ENCODE peak calls at places on chromosomes 6 and 20, in seven cellular contexts. One of them, this sample, is unnamed.

GRCh38 chr6:6713660-6714446 is 125.3 kb downstream of the LY86 start:
- DNase-seq in H9: no peak
- DNase-seq in ACHN: no peak
- DNase-seq in ELR: peak; percentile 60
- DNase-seq in activated naive CD4-positive, alpha-beta T cell: no peak
- DNase-seq in NCI-H1694 treated with DMSO at 0.1 percent for 48 hours: no peak
- DNase-seq in cardiac muscle cell: no peak
- DNase-seq in this sample: no peak

GRCh38 chr20:11978496-11978895 is 60.8 kb downstream of the BTBD3 start:
- DNase-seq in activated naive CD4-positive, alpha-beta T cell: no peak
- DNase-seq in ELR: no peak
- DNase-seq in NCI-H1694 treated with DMSO at 0.1 percent for 48 hours: no peak
- DNase-seq in ACHN: no peak
- DNase-seq in H9: no peak
- DNase-seq in cardiac muscle cell: no peak
- DNase-seq in this sample: no peak

GRCh38 chr6:149482542-149483261 is 2.1 kb downstream of the ZC3H12D start:
- DNase-seq in cardiac muscle cell: no peak
- DNase-seq in NCI-H1694 treated with DMSO at 0.1 percent for 48 hours: no peak
- DNase-seq in ACHN: no peak
- DNase-seq in activated naive CD4-positive, alpha-beta T cell: no peak
- DNase-seq in ELR: no peak
- DNase-seq in H9: no peak
- DNase-seq in this sample: no peak

GRCh38 chr6:33077908-33078307 is 2.1 kb downstream of the HLA-DPB1 start:
- DNase-seq in H9: no peak
- DNase-seq in activated naive CD4-positive, alpha-beta T cell: no peak
- DNase-seq in cardiac muscle cell: no peak
- DNase-seq in ELR: no peak
- DNase-seq in NCI-H1694 treated with DMSO at 0.1 percent for 48 hours: no peak
- DNase-seq in ACHN: no peak
- DNase-seq in this sample: no peak

GRCh38 chr6:158256746-158257424 is 55.4 kb upstream of the TULP4 start:
- DNase-seq in NCI-H1694 treated with DMSO at 0.1 percent for 48 hours: no peak
- DNase-seq in activated naive CD4-positive, alpha-beta T cell: no peak
- DNase-seq in ACHN: no peak
- DNase-seq in H9: no peak
- DNase-seq in cardiac muscle cell: no peak
- DNase-seq in ELR: no peak
- DNase-seq in this sample: no peak

GRCh38 chr6:24329022-24329421 is 28.8 kb downstream of the DCDC2 start:
- DNase-seq in ELR: peak; percentile 60
- DNase-seq in NCI-H1694 treated with DMSO at 0.1 percent for 48 hours: no peak
- DNase-seq in ACHN: no peak
- DNase-seq in H9: no peak
- DNase-seq in activated naive CD4-positive, alpha-beta T cell: no peak
- DNase-seq in cardiac muscle cell: no peak
- DNase-seq in this sample: no peak

GRCh38 chr6:119256978-119257462 is 92.5 kb downstream of the MAN1A1 start:
- DNase-seq in NCI-H1694 treated with DMSO at 0.1 percent for 48 hours: no peak
- DNase-seq in activated naive CD4-positive, alpha-beta T cell: no peak
- DNase-seq in cardiac muscle cell: no peak
- DNase-seq in H9: no peak
- DNase-seq in ELR: no peak
- DNase-seq in ACHN: no peak
- DNase-seq in this sample: no peak

GRCh38 chr6:39892490-39893129 is 41.7 kb downstream of the MOCS1 start:
- DNase-seq in ELR: peak; percentile 66
- DNase-seq in ACHN: peak; percentile 51
- DNase-seq in NCI-H1694 treated with DMSO at 0.1 percent for 48 hours: peak; percentile 8
- DNase-seq in H9: peak; percentile 74
- DNase-seq in cardiac muscle cell: peak; percentile 76
- DNase-seq in activated naive CD4-positive, alpha-beta T cell: no peak
- DNase-seq in this sample: peak; percentile 58

GRCh38 chr6:81293896-81294295 is 458.6 kb downstream of the TENT5A start:
- DNase-seq in H9: no peak
- DNase-seq in cardiac muscle cell: peak; percentile 15
- DNase-seq in ELR: no peak
- DNase-seq in ACHN: no peak
- DNase-seq in NCI-H1694 treated with DMSO at 0.1 percent for 48 hours: no peak
- DNase-seq in activated naive CD4-positive, alpha-beta T cell: no peak
- DNase-seq in this sample: no peak

GRCh38 chr20:38515631-38516030 is 43.0 kb downstream of the RALGAPB start:
- DNase-seq in H9: no peak
- DNase-seq in ACHN: no peak
- DNase-seq in ELR: no peak
- DNase-seq in cardiac muscle cell: no peak
- DNase-seq in activated naive CD4-positive, alpha-beta T cell: no peak
- DNase-seq in NCI-H1694 treated with DMSO at 0.1 percent for 48 hours: no peak
- DNase-seq in this sample: no peak

GRCh38 chr20:38278150-38278549 is 17.6 kb upstream of the KIAA1755 start:
- DNase-seq in ACHN: no peak
- DNase-seq in cardiac muscle cell: no peak
- DNase-seq in NCI-H1694 treated with DMSO at 0.1 percent for 48 hours: no peak
- DNase-seq in H9: no peak
- DNase-seq in activated naive CD4-positive, alpha-beta T cell: no peak
- DNase-seq in ELR: no peak
- DNase-seq in this sample: no peak

GRCh38 chr20:13813910-13814309 is 29.1 kb downstream of the NDUFAF5 start:
- DNase-seq in H9: no peak
- DNase-seq in cardiac muscle cell: no peak
- DNase-seq in NCI-H1694 treated with DMSO at 0.1 percent for 48 hours: no peak
- DNase-seq in ELR: no peak
- DNase-seq in ACHN: no peak
- DNase-seq in activated naive CD4-positive, alpha-beta T cell: no peak
- DNase-seq in this sample: no peak

GRCh38 chr6:44039839-44040350 is 87.4 kb downstream of the MRPL14 start:
- DNase-seq in cardiac muscle cell: no peak
- DNase-seq in activated naive CD4-positive, alpha-beta T cell: no peak
- DNase-seq in H9: no peak
- DNase-seq in ACHN: no peak
- DNase-seq in NCI-H1694 treated with DMSO at 0.1 percent for 48 hours: no peak
- DNase-seq in ELR: no peak
- DNase-seq in this sample: no peak

GRCh38 chr6:97060254-97060653 is 135.7 kb downstream of the KLHL32 start:
- DNase-seq in NCI-H1694 treated with DMSO at 0.1 percent for 48 hours: no peak
- DNase-seq in cardiac muscle cell: no peak
- DNase-seq in activated naive CD4-positive, alpha-beta T cell: no peak
- DNase-seq in ACHN: no peak
- DNase-seq in H9: no peak
- DNase-seq in ELR: no peak
- DNase-seq in this sample: no peak

GRCh38 chr6:106688177-106688951 is 59.0 kb downstream of the QRSL1 start:
- DNase-seq in NCI-H1694 treated with DMSO at 0.1 percent for 48 hours: no peak
- DNase-seq in ELR: peak; percentile 13
- DNase-seq in ACHN: peak; percentile 43
- DNase-seq in activated naive CD4-positive, alpha-beta T cell: no peak
- DNase-seq in cardiac muscle cell: no peak
- DNase-seq in H9: no peak
- DNase-seq in this sample: peak; percentile 8

GRCh38 chr6:37702314-37702713 is 4.6 kb upstream of the MDGA1 start:
- DNase-seq in NCI-H1694 treated with DMSO at 0.1 percent for 48 hours: no peak
- DNase-seq in ELR: no peak
- DNase-seq in ACHN: no peak
- DNase-seq in H9: no peak
- DNase-seq in cardiac muscle cell: no peak
- DNase-seq in activated naive CD4-positive, alpha-beta T cell: no peak
- DNase-seq in this sample: no peak

GRCh38 chr6:168618546-168619315 is 177.7 kb downstream of the SMOC2 start:
- DNase-seq in ACHN: no peak
- DNase-seq in cardiac muscle cell: no peak
- DNase-seq in activated naive CD4-positive, alpha-beta T cell: no peak
- DNase-seq in H9: no peak
- DNase-seq in NCI-H1694 treated with DMSO at 0.1 percent for 48 hours: no peak
- DNase-seq in ELR: no peak
- DNase-seq in this sample: no peak

GRCh38 chr20:16927031-16927430 is 178.9 kb downstream of the OTOR start:
- DNase-seq in cardiac muscle cell: no peak
- DNase-seq in ACHN: no peak
- DNase-seq in H9: no peak
- DNase-seq in NCI-H1694 treated with DMSO at 0.1 percent for 48 hours: no peak
- DNase-seq in activated naive CD4-positive, alpha-beta T cell: no peak
- DNase-seq in ELR: no peak
- DNase-seq in this sample: no peak

GRCh38 chr20:1842281-1842680 is 52.9 kb upstream of the SIRPA start:
- DNase-seq in H9: no peak
- DNase-seq in NCI-H1694 treated with DMSO at 0.1 percent for 48 hours: no peak
- DNase-seq in ELR: no peak
- DNase-seq in activated naive CD4-positive, alpha-beta T cell: no peak
- DNase-seq in ACHN: no peak
- DNase-seq in cardiac muscle cell: no peak
- DNase-seq in this sample: no peak

GRCh38 chr6:90730191-90730673 is 143.4 kb upstream of the MAP3K7 start:
- DNase-seq in ACHN: no peak
- DNase-seq in ELR: no peak
- DNase-seq in activated naive CD4-positive, alpha-beta T cell: no peak
- DNase-seq in H9: no peak
- DNase-seq in NCI-H1694 treated with DMSO at 0.1 percent for 48 hours: peak; percentile 38
- DNase-seq in cardiac muscle cell: no peak
- DNase-seq in this sample: no peak

GRCh38 chr6:96900873-96901272 is 3.2 kb upstream of the NDUFAF4 start:
- DNase-seq in H9: no peak
- DNase-seq in ACHN: no peak
- DNase-seq in NCI-H1694 treated with DMSO at 0.1 percent for 48 hours: no peak
- DNase-seq in cardiac muscle cell: no peak
- DNase-seq in ELR: no peak
- DNase-seq in activated naive CD4-positive, alpha-beta T cell: no peak
- DNase-seq in this sample: no peak

GRCh38 chr6:79077680-79078056 is 386 bp downstream of the PHIP start:
- DNase-seq in cardiac muscle cell: peak; percentile 62
- DNase-seq in ACHN: no peak
- DNase-seq in activated naive CD4-positive, alpha-beta T cell: no peak
- DNase-seq in H9: no peak
- DNase-seq in NCI-H1694 treated with DMSO at 0.1 percent for 48 hours: no peak
- DNase-seq in ELR: peak; percentile 60
- DNase-seq in this sample: no peak

GRCh38 chr6:44002071-44002590 is 125.1 kb downstream of the MRPL14 start:
- DNase-seq in ACHN: peak; percentile 75
- DNase-seq in NCI-H1694 treated with DMSO at 0.1 percent for 48 hours: no peak
- DNase-seq in H9: peak; percentile 85
- DNase-seq in ELR: no peak
- DNase-seq in activated naive CD4-positive, alpha-beta T cell: no peak
- DNase-seq in cardiac muscle cell: peak; percentile 55
- DNase-seq in this sample: no peak

GRCh38 chr6:143742955-143743255 is 65.1 kb downstream of the PHACTR2 start:
- DNase-seq in NCI-H1694 treated with DMSO at 0.1 percent for 48 hours: no peak
- DNase-seq in H9: no peak
- DNase-seq in ELR: no peak
- DNase-seq in activated naive CD4-positive, alpha-beta T cell: no peak
- DNase-seq in cardiac muscle cell: no peak
- DNase-seq in ACHN: no peak
- DNase-seq in this sample: no peak

GRCh38 chr20:53216856-53217576 is 244.9 kb downstream of the TSHZ2 start:
- DNase-seq in H9: peak; percentile 89
- DNase-seq in ELR: peak; percentile 13
- DNase-seq in activated naive CD4-positive, alpha-beta T cell: peak; percentile 71
- DNase-seq in cardiac muscle cell: peak; percentile 82
- DNase-seq in ACHN: peak; percentile 41
- DNase-seq in NCI-H1694 treated with DMSO at 0.1 percent for 48 hours: no peak
- DNase-seq in this sample: peak; percentile 22

GRCh38 chr20:32761831-32762753 is at the start of gene DNMT3B:
- DNase-seq in ELR: peak; percentile 86
- DNase-seq in NCI-H1694 treated with DMSO at 0.1 percent for 48 hours: peak; percentile 32
- DNase-seq in cardiac muscle cell: peak; percentile 87
- DNase-seq in H9: peak; percentile 97
- DNase-seq in ACHN: peak; percentile 84
- DNase-seq in activated naive CD4-positive, alpha-beta T cell: peak; percentile 25
- DNase-seq in this sample: peak; percentile 87

This sample was measured in RPMI7951.